ENCODE peak calls at places on chromosome 21, in six cellular contexts. E, V, O, M, H and T are unnamed samples.

GRCh38 chr21:46099476-46099875 is 1.6 kb downstream of the COL6A2 start:
- DNase-seq in E (peak), V (no peak), O (peak), M (peak), H (peak), T (no peak)

GRCh38 chr21:45130324-45130774 is 56.0 kb downstream of the ADARB1 start:
- DNase-seq in E (no peak), V (no peak), O (no peak), M (peak), H (no peak), T (no peak)

GRCh38 chr21:36479415-36480402 is at the start of gene CLDN14:
- DNase-seq in E (no peak), V (no peak), O (no peak), M (peak), H (no peak), T (no peak)

GRCh38 chr21:44814498-44815023 is 3.3 kb downstream of the SUMO3 start:
- DNase-seq in E (no peak), V (no peak), O (no peak), M (peak), H (peak), T (no peak)

GRCh38 chr21:44286716-44287632 is 1.3 kb downstream of the AIRE start:
- DNase-seq in E (peak), V (no peak), O (no peak), M (no peak), H (no peak), T (no peak)

GRCh38 chr21:14523234-14523633 is 22.9 kb downstream of the SAMSN1 start:
- DNase-seq in E (no peak), V (no peak), O (no peak), M (no peak), H (no peak), T (peak)

GRCh38 chr21:45640888-45641479 is 2.5 kb upstream of the PCBP3 start:
- DNase-seq in E (peak), V (no peak), O (no peak), M (peak), H (no peak), T (no peak)

GRCh38 chr21:46168238-46168637 is 12.9 kb upstream of the FTCD start:
- DNase-seq in E (peak), V (no peak), O (no peak), M (no peak), H (peak), T (no peak)

GRCh38 chr21:45328198-45329087 is 40.7 kb upstream of the POFUT2 start:
- DNase-seq in E (peak), V (no peak), O (no peak), M (no peak), H (peak), T (no peak)

GRCh38 chr21:20016431-20017005 is 981.7 kb upstream of the NCAM2 start:
- DNase-seq in E (no peak), V (no peak), O (no peak), M (no peak), H (no peak), T (no peak)

GRCh38 chr21:24045775-24046215 is 1561.5 kb downstream of the MRPL39 start:
- DNase-seq in E (peak), V (no peak), O (peak), M (peak), H (peak), T (no peak)

GRCh38 chr21:36927718-36928117 is 38.8 kb downstream of the HLCS start:
- DNase-seq in E (peak), V (peak), O (peak), M (peak), H (peak), T (no peak)

GRCh38 chr21:34911360-34911759 is 137.7 kb downstream of the RUNX1 start:
- DNase-seq in E (no peak), V (no peak), O (no peak), M (no peak), H (no peak), T (no peak)

GRCh38 chr21:34909492-34910292 is 139.4 kb downstream of the RUNX1 start:
- DNase-seq in E (no peak), V (no peak), O (no peak), M (peak), H (no peak), T (no peak)

GRCh38 chr21:34912022-34912933 is 136.8 kb downstream of the RUNX1 start:
- DNase-seq in E (no peak), V (no peak), O (no peak), M (peak), H (no peak), T (no peak)

GRCh38 chr21:34908424-34909055 is 140.6 kb downstream of the RUNX1 start:
- DNase-seq in E (no peak), V (no peak), O (no peak), M (peak), H (no peak), T (no peak)

DNA sequence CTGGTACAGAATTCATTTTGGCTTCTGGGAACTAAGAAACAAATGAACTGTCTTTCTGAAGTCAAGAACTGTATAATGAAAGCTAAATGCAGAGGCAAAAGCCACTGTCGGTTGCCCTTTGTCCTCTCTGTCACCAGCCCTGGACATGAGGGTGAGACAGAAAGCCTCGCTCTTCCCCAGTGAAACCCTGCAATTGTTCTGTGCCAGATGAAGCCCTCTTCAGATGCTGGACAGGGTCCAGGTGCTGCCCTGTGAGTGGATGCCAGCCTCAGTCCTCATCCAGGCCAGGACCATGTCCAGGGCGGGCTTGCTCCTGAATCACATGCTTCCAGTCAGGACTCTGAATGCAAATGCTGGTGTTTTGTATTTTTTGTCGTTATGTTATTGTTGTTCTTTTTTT is 138.7 kb downstream of the RUNX1 start:
- DNase-seq in E (no peak), V (no peak), O (no peak), M (no peak), H (no peak), T (no peak)
- H3K27ac ChIP-seq in E (no peak), V (no peak), O (no peak), M (no peak), H (no peak), T (no peak)

GRCh38 chr21:27306821-27307746 is 340.2 kb upstream of the ADAMTS5 start:
- DNase-seq in E (no peak), V (no peak), O (no peak), M (peak), H (no peak), T (no peak)

GRCh38 chr21:27300770-27301169 is 333.9 kb upstream of the ADAMTS5 start:
- DNase-seq in E (no peak), V (no peak), O (no peak), M (peak), H (no peak), T (no peak)

GRCh38 chr21:27298465-27298864 is 331.6 kb upstream of the ADAMTS5 start:
- DNase-seq in E (no peak), V (no peak), O (no peak), M (no peak), H (no peak), T (no peak)

GRCh38 chr21:27301216-27301615 is 334.3 kb upstream of the ADAMTS5 start:
- DNase-seq in E (no peak), V (no peak), O (no peak), M (peak), H (no peak), T (no peak)
- H3K27ac ChIP-seq in E (no peak), V (no peak), O (no peak), M (peak), H (no peak), T (no peak)

DNA sequence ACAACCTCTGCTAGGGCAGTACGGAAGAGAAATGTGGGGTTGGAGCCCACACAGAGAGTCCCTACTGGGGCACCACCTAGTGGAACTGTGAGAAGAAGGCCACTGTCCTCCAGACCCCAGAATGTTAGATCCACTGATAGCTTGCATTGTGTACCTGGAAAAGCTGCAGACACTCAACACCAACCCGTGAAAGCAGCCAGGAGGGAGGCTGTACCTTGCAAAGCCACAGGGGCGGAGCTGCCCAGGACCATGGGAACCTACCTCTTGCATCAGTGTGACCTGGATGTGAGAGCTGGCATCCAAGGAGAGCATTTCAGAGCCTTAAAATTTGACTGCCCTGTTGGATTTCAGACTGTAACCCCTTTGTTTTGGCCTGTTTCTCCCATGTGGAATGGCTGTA is 85.5 kb downstream of the USP25 start:
- DNase-seq in E (no peak), V (no peak), O (no peak), M (no peak), H (no peak), T (no peak)
- H3K27ac ChIP-seq in E (no peak), V (no peak), O (no peak), M (no peak), H (no peak), T (no peak)

DNA sequence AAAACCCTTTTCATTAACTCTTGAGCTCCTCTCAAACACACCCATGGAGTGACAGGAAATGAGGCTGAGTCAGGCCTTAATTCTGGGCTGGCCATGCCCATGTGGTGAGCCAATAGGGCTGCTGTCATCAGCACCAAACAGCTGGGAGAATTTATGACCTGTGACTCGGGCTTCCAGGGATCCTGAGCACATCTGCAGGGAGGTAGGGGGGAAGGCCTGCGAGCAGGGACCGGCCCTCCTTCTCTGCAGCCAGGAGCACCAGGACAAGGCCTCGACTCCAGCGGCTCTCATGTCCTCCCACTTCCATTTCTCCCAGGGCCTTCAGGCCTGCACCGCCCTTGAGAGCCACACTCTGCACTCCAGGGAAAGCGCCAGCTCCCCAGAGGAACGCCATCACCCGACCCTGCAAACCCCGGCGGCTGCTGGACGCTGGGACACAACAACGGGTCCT is 14.6 kb downstream of the RIPK4 start:
- DNase-seq in E (peak), V (no peak), O (no peak), M (peak), H (peak), T (peak)
- H3K27ac ChIP-seq in E (no peak), V (no peak), O (no peak), M (peak), H (no peak), T (peak)

GRCh38 chr21:25701529-25701928 is 33.2 kb downstream of the ATP5PF start:
- DNase-seq in E (no peak), V (no peak), O (no peak), M (no peak), H (no peak), T (no peak)

DNA sequence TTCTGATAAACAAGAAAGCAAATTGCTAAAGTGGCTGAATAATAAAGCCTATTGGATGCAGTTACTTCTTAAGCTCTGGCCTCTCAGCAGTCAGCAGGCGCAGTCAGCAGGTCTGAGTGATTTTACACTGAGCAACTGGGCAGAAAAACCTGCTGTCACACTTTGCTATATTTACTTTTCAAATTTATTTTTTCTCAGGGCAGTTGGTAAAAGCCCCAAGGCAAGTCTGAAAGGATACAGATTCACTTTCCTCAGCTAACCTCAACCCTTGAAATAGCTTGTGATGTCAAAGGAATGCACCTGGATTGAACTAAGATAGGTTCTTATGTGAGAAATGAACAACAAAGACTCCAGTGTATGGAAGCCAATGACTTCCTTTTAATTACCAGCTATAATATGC is 34.0 kb downstream of the ATP5PF start:
- DNase-seq in E (no peak), V (no peak), O (no peak), M (no peak), H (no peak), T (peak)
- H3K27ac ChIP-seq in E (no peak), V (no peak), O (no peak), M (no peak), H (no peak), T (no peak)

DNA sequence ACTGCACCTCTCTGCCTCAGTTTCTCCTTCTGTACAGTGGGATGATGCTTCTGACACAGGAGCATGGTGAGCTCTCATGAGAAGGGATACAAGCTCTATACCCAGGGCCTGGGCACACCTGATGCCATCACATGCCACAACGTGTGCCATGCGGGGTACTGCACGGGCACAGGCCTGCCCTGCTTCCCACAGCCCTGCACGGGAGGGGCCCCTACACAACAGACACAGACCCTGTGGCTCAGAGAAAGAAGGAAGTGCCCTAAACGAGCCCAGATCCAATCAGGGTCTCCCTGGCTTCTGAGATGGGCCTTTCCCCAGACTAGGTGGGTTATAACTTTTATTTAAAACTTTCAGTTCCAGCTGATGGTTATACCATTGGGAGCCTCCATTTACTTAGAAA is 24.6 kb downstream of the C2CD2 start:
- DNase-seq in E (no peak), V (no peak), O (no peak), M (no peak), H (no peak), T (no peak)
- H3K27ac ChIP-seq in E (no peak), V (no peak), O (no peak), M (no peak), H (no peak), T (peak)

GRCh38 chr21:43023175-43023574 is 48.8 kb downstream of the PKNOX1 start:
- DNase-seq in E (no peak), V (no peak), O (no peak), M (no peak), H (no peak), T (no peak)

GRCh38 chr21:43020771-43021170 is 46.4 kb downstream of the PKNOX1 start:
- DNase-seq in E (no peak), V (no peak), O (no peak), M (no peak), H (no peak), T (no peak)

GRCh38 chr21:43020177-43020576 is 45.8 kb downstream of the PKNOX1 start:
- DNase-seq in E (no peak), V (no peak), O (no peak), M (no peak), H (no peak), T (no peak)

GRCh38 chr21:43021191-43021590 is 46.8 kb downstream of the PKNOX1 start:
- DNase-seq in E (no peak), V (no peak), O (no peak), M (no peak), H (no peak), T (no peak)

GRCh38 chr21:43021756-43022600 is 47.6 kb downstream of the PKNOX1 start:
- DNase-seq in E (no peak), V (no peak), O (no peak), M (no peak), H (no peak), T (no peak)
- H3K27ac ChIP-seq in E (no peak), V (no peak), O (no peak), M (no peak), H (no peak), T (no peak)